ENCODE peak calls at places on chromosomes 12 and 14, in ten cellular contexts. V is heart right ventricle, Z is RWPE1, R is uterus, J is osteocyte, S is endothelial cell, K is natural killer cell, M is progenitor cell of endocrine pancreas, I is lower leg skin, D is upper lobe of right lung. Q is an unnamed sample.

GRCh38 chr12:52141306-52141705 is 50.5 kb downstream of the KRT80 start:
- DNase-seq in V (no peak), Z (no peak), R (no peak), J (no peak), S (no peak), K (no peak), M (no peak), I (no peak), D (no peak), Q (no peak)

GRCh38 chr12:103882861-103883596 is 42.0 kb upstream of the NT5DC3 start:
- DNase-seq in V (no peak), Z (no peak), R (no peak), J (no peak), S (no peak), K (no peak), M (no peak), I (no peak), D (no peak), Q (no peak)

GRCh38 chr12:59708059-59708458 is 112.2 kb downstream of the SLC16A7 start:
- DNase-seq in V (no peak), Z (peak), R (no peak), J (no peak), S (no peak), K (no peak), M (no peak), I (no peak), D (no peak), Q (no peak)

GRCh38 chr12:6847676-6848075 is 3.4 kb downstream of the CDCA3 start:
- DNase-seq in V (no peak), Z (no peak), R (no peak), J (no peak), S (no peak), K (no peak), M (no peak), I (no peak), D (no peak), Q (no peak)

GRCh38 chr12:41944241-41944640 is 200.4 kb downstream of the GXYLT1 start:
- DNase-seq in V (no peak), Z (no peak), R (no peak), J (no peak), S (no peak), K (no peak), M (no peak), I (no peak), D (no peak), Q (no peak)

GRCh38 chr12:53324113-53324778 is 2.8 kb upstream of the AAAS start:
- DNase-seq in V (no peak), Z (no peak), R (peak), J (no peak), S (peak), K (peak), M (no peak), I (no peak), D (peak), Q (peak)

GRCh38 chr12:45660330-45660729 is 69.2 kb upstream of the ARID2 start:
- DNase-seq in V (no peak), Z (peak), R (no peak), J (no peak), S (no peak), K (no peak), M (no peak), I (no peak), D (no peak), Q (no peak)

GRCh38 chr12:106999444-106999843 is 12.5 kb upstream of the MTERF2 start:
- DNase-seq in V (no peak), Z (peak), R (no peak), J (no peak), S (no peak), K (no peak), M (no peak), I (no peak), D (no peak), Q (no peak)

GRCh38 chr12:2113501-2113912 is 60.7 kb downstream of the CACNA1C start:
- DNase-seq in V (peak), Z (no peak), R (no peak), J (no peak), S (no peak), K (no peak), M (no peak), I (no peak), D (peak), Q (no peak)

DNA sequence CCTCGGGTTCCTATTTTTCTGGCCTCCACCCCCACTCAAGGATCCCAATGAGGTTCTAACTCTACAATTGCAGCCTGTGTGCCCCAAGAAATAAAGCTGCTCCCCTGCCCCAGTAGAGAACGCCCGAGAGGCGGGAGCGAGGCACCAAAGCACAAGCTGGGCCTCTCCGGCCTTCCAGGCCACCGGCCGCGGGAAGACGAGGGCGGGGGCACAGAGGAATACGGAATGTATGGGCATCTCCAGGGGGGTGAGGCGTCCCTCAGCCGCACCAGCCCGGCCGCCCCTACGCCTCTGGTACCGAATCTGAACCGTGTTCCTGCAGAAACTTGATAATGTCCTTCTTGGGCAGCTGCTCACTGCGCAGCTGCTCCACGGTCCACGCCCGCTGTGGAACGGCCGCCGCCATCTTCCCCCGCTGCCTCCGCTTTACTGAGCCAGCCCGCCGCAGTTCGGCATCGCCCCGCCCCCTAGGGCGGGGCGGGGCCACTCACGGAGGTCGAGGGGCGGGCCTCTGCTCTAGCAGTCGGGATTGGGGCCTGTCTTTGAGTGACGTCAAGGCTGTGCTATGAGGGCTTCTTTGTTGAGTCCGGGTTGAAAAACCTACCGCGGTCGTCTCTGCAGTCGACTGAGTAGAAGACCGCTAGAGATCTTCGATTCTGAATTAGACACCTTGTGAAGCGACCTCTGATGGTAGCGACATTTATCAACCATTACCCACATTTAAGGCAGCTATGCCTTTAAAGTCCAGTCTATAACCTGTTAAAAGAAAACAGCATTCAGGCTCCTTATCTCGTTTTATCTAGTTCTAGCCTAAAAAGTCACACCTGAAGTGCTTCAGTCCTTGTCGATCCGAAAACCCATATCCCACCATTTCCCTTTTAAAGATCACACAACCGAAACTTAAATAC is at the start of gene FKBP3:
- DNase-seq in V (peak), Z (peak), R (peak), J (peak), S (peak), K (peak), M (peak), I (peak), D (peak), Q (peak)
- TF ChIP-seq CTCF in V (peak), Z (peak), R (peak), J (peak), S (no peak), K (no peak), M (no peak), I (no peak), D (no peak), Q (no peak)

GRCh38 chr12:38141239-38141638 is 175.3 kb upstream of the ALG10B start:
- DNase-seq in V (no peak), Z (no peak), R (no peak), J (no peak), S (no peak), K (no peak), M (no peak), I (peak), D (no peak), Q (no peak)
- TF ChIP-seq CTCF in V (no peak), Z (no peak), R (no peak), J (no peak), S (no peak), K (no peak), M (no peak), I (no peak), D (no peak), Q (no peak)

GRCh38 chr12:4242595-4242994 is 31.0 kb upstream of the CCND2 start:
- DNase-seq in V (no peak), Z (no peak), R (no peak), J (no peak), S (no peak), K (no peak), M (no peak), I (no peak), D (no peak), Q (no peak)

GRCh38 chr12:4243098-4243795 is 30.3 kb upstream of the CCND2 start:
- DNase-seq in V (no peak), Z (no peak), R (no peak), J (no peak), S (no peak), K (no peak), M (no peak), I (no peak), D (no peak), Q (peak)

GRCh38 chr12:4238577-4238976 is 35.0 kb upstream of the CCND2 start:
- DNase-seq in V (no peak), Z (no peak), R (no peak), J (no peak), S (no peak), K (no peak), M (no peak), I (no peak), D (no peak), Q (no peak)

GRCh38 chr12:4241592-4241991 is 32.0 kb upstream of the CCND2 start:
- DNase-seq in V (no peak), Z (no peak), R (no peak), J (no peak), S (no peak), K (no peak), M (no peak), I (no peak), D (no peak), Q (no peak)

GRCh38 chr12:4240161-4240783 is 33.3 kb upstream of the CCND2 start:
- DNase-seq in V (no peak), Z (no peak), R (no peak), J (no peak), S (no peak), K (no peak), M (no peak), I (no peak), D (no peak), Q (no peak)
- TF ChIP-seq CTCF in V (no peak), Z (no peak), R (no peak), J (no peak), S (no peak), K (no peak), M (no peak), I (no peak), D (no peak), Q (no peak)

GRCh38 chr12:124715121-124715990 is 147.9 kb upstream of the NCOR2 start:
- DNase-seq in V (no peak), Z (peak), R (no peak), J (no peak), S (no peak), K (no peak), M (no peak), I (no peak), D (peak), Q (no peak)

GRCh38 chr12:124705545-124706138 is 138.2 kb upstream of the NCOR2 start:
- DNase-seq in V (no peak), Z (no peak), R (no peak), J (no peak), S (no peak), K (no peak), M (no peak), I (no peak), D (no peak), Q (no peak)

GRCh38 chr12:124713436-124714082 is 146.1 kb upstream of the NCOR2 start:
- DNase-seq in V (peak), Z (no peak), R (peak), J (no peak), S (no peak), K (peak), M (no peak), I (no peak), D (no peak), Q (peak)

GRCh38 chr12:124713041-124713435 is 145.6 kb upstream of the NCOR2 start:
- DNase-seq in V (peak), Z (no peak), R (peak), J (no peak), S (no peak), K (no peak), M (no peak), I (peak), D (peak), Q (peak)

DNA sequence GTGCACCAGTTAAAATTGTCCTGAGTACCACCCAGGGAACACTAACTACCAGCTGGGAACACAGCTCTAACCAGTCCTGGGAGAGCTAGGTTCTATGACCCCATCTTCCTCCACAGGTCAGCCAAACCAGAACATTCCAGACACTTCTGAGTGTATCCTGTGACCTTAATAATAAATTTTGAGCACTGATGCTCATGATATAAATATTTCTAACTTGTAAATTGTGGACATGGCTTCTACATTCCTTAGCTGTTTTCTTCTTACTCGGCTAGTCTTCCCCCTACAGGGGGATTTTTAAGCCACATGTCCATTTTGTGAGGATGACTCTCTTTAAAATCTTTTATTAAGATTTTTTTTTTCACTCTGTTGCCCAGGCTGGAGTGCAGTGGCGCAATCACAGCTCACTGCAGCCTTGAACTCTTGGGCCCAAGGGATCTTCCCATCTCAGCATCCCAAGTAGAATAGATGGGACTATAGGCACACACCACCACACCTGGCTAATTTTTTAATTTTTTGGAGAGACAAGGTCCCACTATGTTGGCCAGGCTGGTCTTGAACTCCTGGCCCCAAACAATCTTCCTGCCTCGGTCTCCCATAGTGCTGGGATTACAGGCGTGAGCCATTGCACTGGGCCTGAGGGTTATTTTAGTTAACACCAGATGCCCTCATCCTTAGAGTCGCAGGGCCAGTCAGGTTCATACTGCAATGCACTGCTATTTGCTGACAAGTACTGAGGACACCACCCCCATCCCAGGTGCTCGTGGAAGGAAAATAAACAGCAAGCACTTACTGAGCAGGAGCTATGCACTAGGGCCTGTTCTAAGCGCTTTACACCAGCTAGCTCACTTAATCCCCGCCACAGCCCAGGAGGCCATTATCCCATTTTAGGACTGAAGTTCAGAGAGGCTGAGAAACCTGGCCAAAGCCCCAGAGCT is 142.6 kb upstream of the NCOR2 start:
- DNase-seq in V (no peak), Z (no peak), R (no peak), J (no peak), S (no peak), K (no peak), M (no peak), I (no peak), D (no peak), Q (no peak)
- TF ChIP-seq CTCF in V (no peak), Z (no peak), R (peak), J (peak), S (no peak), K (no peak), M (no peak), I (no peak), D (peak), Q (no peak)

GRCh38 chr12:117890137-117890536 is 78.7 kb downstream of the KSR2 start:
- DNase-seq in V (no peak), Z (no peak), R (no peak), J (no peak), S (no peak), K (no peak), M (no peak), I (no peak), D (no peak), Q (no peak)
- TF ChIP-seq CTCF in V (no peak), Z (no peak), R (no peak), J (no peak), S (no peak), K (no peak), M (peak), I (no peak), D (no peak), Q (no peak)

GRCh38 chr12:131007031-131007793 is 53.5 kb downstream of the ADGRD1 start:
- DNase-seq in V (peak), Z (no peak), R (peak), J (no peak), S (no peak), K (no peak), M (no peak), I (no peak), D (no peak), Q (no peak)
- TF ChIP-seq CTCF in V (no peak), Z (no peak), R (no peak), J (no peak), S (no peak), K (no peak), M (no peak), I (no peak), D (no peak), Q (no peak)